ENCODE peak calls at places on chromosome 9, in six cellular contexts. One of them, this sample, is unnamed. For H3K4me1, the result is how much of the 10 kb centered on the place peaks cover.

GRCh38 chr9:125632321-125633115 is 74.5 kb downstream of the MAPKAP1 start:
- DNase-seq in transverse colon: no peak
- DNase-seq in ovary: no peak
- DNase-seq in heart right ventricle: no peak
- DNase-seq in A549: no peak
- DNase-seq in naive thymus-derived CD4-positive, alpha-beta T cell: no peak
- DNase-seq in this sample: no peak

GRCh38 chr9:76866689-76867088 is 39.2 kb downstream of the PRUNE2 start:
- DNase-seq in transverse colon: no peak
- DNase-seq in ovary: no peak
- DNase-seq in heart right ventricle: no peak
- DNase-seq in A549: peak
- DNase-seq in naive thymus-derived CD4-positive, alpha-beta T cell: no peak
- DNase-seq in this sample: peak

GRCh38 chr9:8679405-8679951 is 879.9 kb upstream of the DMAC1 start:
- DNase-seq in transverse colon: no peak
- DNase-seq in ovary: no peak
- DNase-seq in heart right ventricle: no peak
- DNase-seq in A549: no peak
- DNase-seq in naive thymus-derived CD4-positive, alpha-beta T cell: no peak
- DNase-seq in this sample: no peak

GRCh38 chr9:83267741-83268140 is 204.8 kb upstream of the RASEF start:
- DNase-seq in transverse colon: no peak
- DNase-seq in ovary: no peak
- DNase-seq in heart right ventricle: no peak
- DNase-seq in A549: no peak
- DNase-seq in naive thymus-derived CD4-positive, alpha-beta T cell: no peak
- DNase-seq in this sample: no peak

GRCh38 chr9:114856210-114856941 is 50.5 kb upstream of the TNFSF15 start:
- DNase-seq in transverse colon: no peak
- DNase-seq in ovary: no peak
- DNase-seq in heart right ventricle: no peak
- DNase-seq in A549: no peak
- DNase-seq in naive thymus-derived CD4-positive, alpha-beta T cell: no peak
- DNase-seq in this sample: no peak

GRCh38 chr9:82445556-82445955 is 457.0 kb downstream of the SPATA31D1 start:
- DNase-seq in transverse colon: no peak
- DNase-seq in ovary: no peak
- DNase-seq in heart right ventricle: no peak
- DNase-seq in A549: no peak
- DNase-seq in naive thymus-derived CD4-positive, alpha-beta T cell: no peak
- DNase-seq in this sample: no peak

GRCh38 chr9:84212982-84213381 is 127.6 kb downstream of the SLC28A3 start:
- DNase-seq in transverse colon: no peak
- DNase-seq in ovary: no peak
- DNase-seq in heart right ventricle: no peak
- DNase-seq in A549: no peak
- DNase-seq in naive thymus-derived CD4-positive, alpha-beta T cell: no peak
- DNase-seq in this sample: no peak

GRCh38 chr9:121884057-121884512 is 209.0 kb downstream of the TTLL11 start:
- DNase-seq in transverse colon: no peak
- DNase-seq in ovary: no peak
- DNase-seq in heart right ventricle: no peak
- DNase-seq in A549: no peak
- DNase-seq in naive thymus-derived CD4-positive, alpha-beta T cell: no peak
- DNase-seq in this sample: no peak

DNA sequence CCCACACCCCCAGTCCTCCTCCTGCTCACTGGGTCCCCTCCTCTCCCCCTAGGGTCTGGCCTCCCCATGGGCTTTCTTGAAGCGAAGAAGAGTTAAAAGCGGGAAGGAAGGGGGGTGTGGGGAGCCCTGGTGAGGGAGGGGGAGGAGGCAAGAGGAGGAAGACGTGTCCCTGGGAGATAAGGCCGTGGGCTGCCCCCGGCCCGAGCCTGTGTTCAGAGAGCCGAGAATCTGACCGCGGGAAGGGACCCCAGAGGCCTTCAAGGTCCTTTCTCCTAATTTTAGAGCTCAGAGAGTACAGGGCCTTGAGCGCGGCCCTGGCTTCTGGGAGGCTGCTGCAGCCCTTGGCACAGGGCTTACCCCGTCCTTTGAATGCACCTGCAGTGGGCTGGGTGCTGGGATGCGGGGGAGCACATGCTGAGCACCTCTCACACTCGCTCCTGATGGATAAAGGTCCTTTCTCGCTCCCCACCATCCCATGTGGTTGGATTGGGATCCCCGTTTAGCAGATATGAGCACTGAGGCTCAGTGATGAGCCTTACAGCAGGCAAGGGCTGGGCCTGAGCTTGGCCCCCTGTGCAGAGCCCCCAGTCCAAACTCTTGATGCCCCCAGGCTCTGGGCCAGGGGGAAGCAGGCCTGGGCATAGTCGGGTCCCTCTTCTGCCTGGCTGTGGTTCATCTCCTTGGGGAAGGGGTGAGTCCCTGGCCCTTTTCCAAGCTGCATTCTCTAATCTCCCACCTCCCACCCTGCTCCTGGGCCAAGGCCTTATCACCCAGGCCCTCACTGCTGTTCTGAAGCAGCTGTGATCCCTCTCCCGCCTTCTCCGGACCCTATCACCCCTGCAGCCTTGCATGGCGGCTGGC is 5.9 kb downstream of the GFI1B start:
- DNase-seq in transverse colon: no peak
- DNase-seq in ovary: no peak
- DNase-seq in heart right ventricle: no peak
- DNase-seq in A549: no peak
- DNase-seq in naive thymus-derived CD4-positive, alpha-beta T cell: no peak
- DNase-seq in this sample: no peak
- H3K4me1 ChIP-seq in transverse colon: under half
- H3K4me1 ChIP-seq in ovary: under half
- H3K4me1 ChIP-seq in heart right ventricle: under half
- H3K4me1 ChIP-seq in A549: under half
- H3K4me1 ChIP-seq in naive thymus-derived CD4-positive, alpha-beta T cell: under half
- H3K4me1 ChIP-seq in this sample: under half

GRCh38 chr9:28868224-28868623 is 1294.9 kb upstream of the C9orf72 start:
- DNase-seq in transverse colon: no peak
- DNase-seq in ovary: no peak
- DNase-seq in heart right ventricle: no peak
- DNase-seq in A549: no peak
- DNase-seq in naive thymus-derived CD4-positive, alpha-beta T cell: no peak
- DNase-seq in this sample: no peak

GRCh38 chr9:28866951-28867350 is 1293.7 kb upstream of the C9orf72 start:
- DNase-seq in transverse colon: no peak
- DNase-seq in ovary: no peak
- DNase-seq in heart right ventricle: no peak
- DNase-seq in A549: no peak
- DNase-seq in naive thymus-derived CD4-positive, alpha-beta T cell: no peak
- DNase-seq in this sample: no peak
- H3K4me1 ChIP-seq in transverse colon: under half
- H3K4me1 ChIP-seq in ovary: under half
- H3K4me1 ChIP-seq in heart right ventricle: under half
- H3K4me1 ChIP-seq in A549: under half
- H3K4me1 ChIP-seq in naive thymus-derived CD4-positive, alpha-beta T cell: under half
- H3K4me1 ChIP-seq in this sample: under half

GRCh38 chr9:127061411-127061810 is 61.0 kb downstream of the ANGPTL2 start:
- DNase-seq in transverse colon: no peak
- DNase-seq in ovary: no peak
- DNase-seq in heart right ventricle: no peak
- DNase-seq in A549: no peak
- DNase-seq in naive thymus-derived CD4-positive, alpha-beta T cell: no peak
- DNase-seq in this sample: no peak
- H3K4me1 ChIP-seq in transverse colon: under half
- H3K4me1 ChIP-seq in ovary: under half
- H3K4me1 ChIP-seq in heart right ventricle: under half
- H3K4me1 ChIP-seq in A549: under half
- H3K4me1 ChIP-seq in naive thymus-derived CD4-positive, alpha-beta T cell: under half
- H3K4me1 ChIP-seq in this sample: under half

DNA sequence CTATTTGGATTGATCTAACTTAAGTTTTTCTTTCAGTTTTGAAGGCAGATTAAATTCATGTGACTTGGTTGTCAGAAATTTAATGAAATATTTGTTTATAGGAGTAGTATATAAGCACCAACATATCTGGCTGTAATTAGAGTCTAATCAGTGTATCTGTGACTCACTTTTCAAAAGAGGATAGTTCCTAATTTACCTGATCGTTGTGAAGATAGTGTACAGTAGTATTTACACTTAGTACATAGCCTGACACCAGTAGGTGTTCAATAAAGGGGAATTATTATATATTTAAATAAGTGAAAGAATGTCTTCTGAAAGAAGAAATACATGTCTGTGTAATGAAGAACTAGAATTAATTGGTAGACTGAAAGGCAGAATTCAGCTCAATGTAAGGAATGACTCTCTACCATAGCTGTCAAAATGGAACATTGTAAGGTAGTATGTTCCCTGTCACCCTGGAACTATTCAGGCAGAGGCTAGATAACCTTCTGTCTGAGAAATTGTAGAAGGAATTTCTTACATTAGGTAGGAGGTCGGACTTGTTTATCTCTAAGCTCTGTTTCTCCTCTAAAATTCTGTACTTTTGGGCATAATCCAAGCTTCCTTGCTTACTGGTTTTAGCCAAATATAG is 8.6 kb downstream of the TGFBR1 start:
- DNase-seq in transverse colon: no peak
- DNase-seq in ovary: no peak
- DNase-seq in heart right ventricle: no peak
- DNase-seq in A549: no peak
- DNase-seq in naive thymus-derived CD4-positive, alpha-beta T cell: no peak
- DNase-seq in this sample: no peak
- H3K4me1 ChIP-seq in transverse colon: under half
- H3K4me1 ChIP-seq in ovary: under half
- H3K4me1 ChIP-seq in heart right ventricle: under half
- H3K4me1 ChIP-seq in A549: under half
- H3K4me1 ChIP-seq in naive thymus-derived CD4-positive, alpha-beta T cell: half or more
- H3K4me1 ChIP-seq in this sample: under half